ENCODE peak calls at places on chromosomes 11 and 22, in seven cellular contexts. V is stomach; U is cardiac muscle cell; H is ovary; Q is effector memory CD4-positive, alpha-beta T cell; M is body of pancreas; T is heart right ventricle. S is an unnamed sample.
A peak's percentile ranks its signal among the peaks of the same experiment; 100 is the strongest.

GRCh38 chr22:39678862-39679490 is 108.4 kb downstream of the CACNA1I start:
- DNase-seq in V (no peak), U (no peak), H (no peak), Q (no peak), M (no peak), T (no peak), S (no peak)

GRCh38 chr11:87351671-87352070 is 313.9 kb downstream of the TMEM135 start:
- DNase-seq in V (no peak), U (no peak), H (no peak), Q (no peak), M (no peak), T (no peak), S (no peak)

GRCh38 chr22:35587447-35587870 is 29.7 kb downstream of the MB start:
- DNase-seq in V (peak; percentile 53), U (no peak), H (no peak), Q (no peak), M (peak; percentile 79), T (peak; percentile 90), S (no peak)

GRCh38 chr11:1283906-1284305 is 25.5 kb downstream of the TOLLIP start:
- DNase-seq in V (no peak), U (no peak), H (no peak), Q (no peak), M (no peak), T (no peak), S (no peak)

GRCh38 chr11:8384199-8384821 is 120.6 kb upstream of the LMO1 start:
- DNase-seq in V (peak; percentile 61), U (peak; percentile 65), H (peak; percentile 55), Q (no peak), M (peak; percentile 56), T (no peak), S (peak; percentile 64)

GRCh38 chr11:58730507-58731089 is 1.1 kb downstream of the GLYAT start:
- DNase-seq in V (no peak), U (no peak), H (no peak), Q (no peak), M (no peak), T (no peak), S (no peak)

GRCh38 chr11:72141066-72141465 is 5.5 kb downstream of the FOLR3 start:
- DNase-seq in V (no peak), U (peak; percentile 67), H (no peak), Q (no peak), M (no peak), T (no peak), S (no peak)

GRCh38 chr11:44848203-44848962 is 102.3 kb downstream of the TP53I11 start:
- DNase-seq in V (no peak), U (no peak), H (no peak), Q (no peak), M (no peak), T (no peak), S (no peak)

GRCh38 chr11:12552677-12553076 is 121.5 kb upstream of the TEAD1 start:
- DNase-seq in V (no peak), U (peak; percentile 95), H (peak; percentile 43), Q (no peak), M (no peak), T (peak; percentile 17), S (no peak)

GRCh38 chr22:37562049-37562784 is 1.9 kb downstream of the CDC42EP1 start:
- DNase-seq in V (no peak), U (no peak), H (no peak), Q (no peak), M (peak; percentile 67), T (no peak), S (no peak)

DNA sequence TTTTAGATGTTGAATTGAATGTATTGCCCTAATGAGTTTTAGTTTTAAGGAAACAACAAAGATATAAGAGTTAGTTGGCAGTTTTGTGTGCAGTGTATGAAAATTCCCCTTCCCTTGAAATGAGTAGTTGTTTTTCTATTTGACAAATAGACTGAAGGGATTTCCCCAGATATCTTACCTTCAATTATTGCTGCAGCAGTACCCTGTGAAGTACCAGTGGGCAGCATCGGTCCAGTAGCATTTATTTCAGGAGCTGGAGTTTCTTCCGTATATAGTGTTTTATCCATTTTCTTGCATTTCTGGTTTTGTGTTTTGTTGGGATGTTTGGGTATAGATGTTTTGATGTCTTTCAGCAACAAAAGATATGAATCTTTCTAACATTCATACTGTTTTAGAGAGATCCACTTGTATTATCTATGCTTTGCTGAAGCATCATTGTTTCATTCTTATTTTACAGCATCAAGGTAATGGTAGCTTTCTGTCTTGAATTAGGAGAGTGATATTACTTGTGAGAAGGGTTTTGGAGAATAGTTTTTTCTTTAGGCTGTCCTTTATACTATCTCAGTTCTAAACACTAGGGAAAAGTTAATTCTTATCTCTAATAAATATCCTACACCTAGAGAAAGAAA is 7.4 kb downstream of the KMT2A start:
- DNase-seq in V (no peak), U (no peak), H (no peak), Q (no peak), M (no peak), T (no peak), S (no peak)
- H3K4me1 ChIP-seq in V (peaks cover 89% of the 10 kb centered on the region), U (peaks cover 13% of the 10 kb centered on the region), H (peaks cover 3% of the 10 kb centered on the region), Q (peaks cover 37% of the 10 kb centered on the region), M (peaks cover 56% of the 10 kb centered on the region), T (peaks cover 53% of the 10 kb centered on the region), S (peaks cover 6% of the 10 kb centered on the region)

GRCh38 chr11:118662401-118663271 is 16.8 kb downstream of the TREH start:
- DNase-seq in V (no peak), U (no peak), H (no peak), Q (no peak), M (no peak), T (no peak), S (no peak)

GRCh38 chr11:118663929-118664328 is 15.5 kb downstream of the TREH start:
- DNase-seq in V (no peak), U (no peak), H (no peak), Q (no peak), M (no peak), T (no peak), S (no peak)

GRCh38 chr11:118663381-118663780 is 16.1 kb downstream of the TREH start:
- DNase-seq in V (no peak), U (no peak), H (no peak), Q (no peak), M (no peak), T (no peak), S (no peak)

GRCh38 chr11:118670063-118670462 is 9.4 kb downstream of the TREH start:
- DNase-seq in V (no peak), U (no peak), H (no peak), Q (no peak), M (no peak), T (no peak), S (peak; percentile 79)

DNA sequence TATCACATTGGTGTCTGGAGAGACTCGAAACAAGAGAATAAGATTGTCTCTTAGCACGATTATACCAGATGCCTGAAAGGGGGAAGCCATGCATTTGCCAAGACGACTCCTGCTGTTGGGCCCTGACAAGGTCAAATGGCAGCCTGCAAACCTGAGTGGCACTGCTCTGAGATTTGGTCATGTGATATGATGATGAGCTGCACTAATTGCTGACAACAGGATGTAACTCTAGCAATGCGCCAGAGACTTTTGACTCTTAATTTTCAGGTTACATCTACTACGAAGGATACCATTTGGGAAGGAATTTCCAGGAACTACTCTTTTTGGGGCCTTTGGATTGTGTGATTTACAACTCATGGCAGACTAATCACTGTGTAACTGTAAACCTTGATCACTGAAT is 13.1 kb downstream of the TREH start:
- DNase-seq in V (no peak), U (no peak), H (no peak), Q (no peak), M (no peak), T (no peak), S (no peak)
- H3K4me3 ChIP-seq in V (no peak overlapping the region), U (no peak overlapping the region), H (no peak overlapping the region), Q (no peak overlapping the region), M (no peak overlapping the region), T (no peak overlapping the region), S (no peak overlapping the region)

GRCh38 chr11:125935056-125935455 is 10.8 kb upstream of the VSIG10L2 start:
- DNase-seq in V (no peak), U (no peak), H (no peak), Q (no peak), M (no peak), T (no peak), S (no peak)

GRCh38 chr11:125934473-125934872 is 11.4 kb upstream of the VSIG10L2 start:
- DNase-seq in V (no peak), U (no peak), H (no peak), Q (no peak), M (no peak), T (no peak), S (no peak)

GRCh38 chr11:125938418-125938817 is 7.4 kb upstream of the VSIG10L2 start:
- DNase-seq in V (peak; percentile 17), U (no peak), H (no peak), Q (no peak), M (no peak), T (no peak), S (no peak)

GRCh38 chr11:125933030-125933813 is 12.6 kb upstream of the VSIG10L2 start:
- DNase-seq in V (peak; percentile 10), U (no peak), H (no peak), Q (no peak), M (no peak), T (no peak), S (no peak)

GRCh38 chr11:125935629-125936199 is 10.1 kb upstream of the VSIG10L2 start:
- DNase-seq in V (peak; percentile 9), U (peak; percentile 21), H (peak; percentile 47), Q (no peak), M (no peak), T (no peak), S (no peak)
- H3K27ac ChIP-seq in V (no peak overlapping the region), U (no peak overlapping the region), H (no peak overlapping the region), Q (no peak overlapping the region), M (no peak overlapping the region), T (no peak overlapping the region), S (no peak overlapping the region)

DNA sequence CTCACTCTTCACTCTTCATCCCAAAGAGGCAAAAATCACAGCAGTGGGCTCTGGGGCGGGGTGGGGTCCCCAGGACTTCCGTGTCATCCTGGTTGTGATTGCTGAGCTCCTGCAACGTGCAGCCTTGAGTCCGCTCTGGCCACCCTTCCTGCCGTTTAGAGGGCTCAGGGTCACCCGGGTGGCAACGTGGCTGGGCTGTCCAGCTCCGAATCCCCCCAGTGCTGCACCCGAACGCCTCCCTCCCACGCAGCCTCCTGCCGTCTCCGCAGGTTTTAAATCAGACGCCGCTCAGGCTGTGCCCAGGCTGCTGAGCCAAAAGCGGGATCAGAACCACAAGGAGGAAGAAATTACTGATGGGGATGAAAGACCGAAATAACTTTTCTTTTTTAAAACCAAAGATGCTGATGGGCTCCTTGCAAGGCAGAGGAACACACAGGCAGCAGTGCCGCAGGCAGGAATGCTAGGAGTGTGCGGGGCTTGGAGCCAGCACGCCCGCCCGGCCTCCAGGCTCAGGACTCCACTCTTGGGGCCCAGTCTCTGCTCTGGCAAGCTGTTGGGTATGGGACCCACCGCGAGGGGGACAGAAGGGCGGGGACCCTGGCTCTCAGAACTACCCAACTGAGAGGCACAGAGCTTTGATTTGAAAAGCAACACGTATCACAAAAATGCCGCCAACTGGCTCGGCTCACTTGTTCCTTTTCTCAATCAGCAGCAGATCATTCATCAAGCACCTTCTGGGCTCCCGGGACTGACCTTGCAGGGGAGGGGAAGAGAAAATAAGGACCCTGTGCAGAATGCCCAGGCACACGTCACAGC is 313.0 kb downstream of the CTTN start:
- DNase-seq in V (no peak), U (no peak), H (no peak), Q (no peak), M (no peak), T (no peak), S (no peak)
- H3K4me1 ChIP-seq in V (peaks cover 12% of the 10 kb centered on the region), U (no peaks in the 10 kb centered on the region), H (no peaks in the 10 kb centered on the region), Q (no peaks in the 10 kb centered on the region), M (no peaks in the 10 kb centered on the region), T (no peaks in the 10 kb centered on the region), S (no peaks in the 10 kb centered on the region)

S was measured in small intestine.